ENCODE peak calls at places on chromosomes 16 and 17, in ten cellular contexts. One of them, this sample, is unnamed.
A peak's percentile ranks its signal among the peaks of the same experiment; 100 is the strongest.

GRCh38 chr16:66273644-66274334 is 92.7 kb upstream of the CDH5 start:
- DNase-seq in NCI-H1436: no peak
- DNase-seq in activated naive CD4-positive, alpha-beta T cell: no peak
- DNase-seq in foreskin keratinocyte: peak; percentile 42
- DNase-seq in astrocyte of the cerebellum: no peak
- DNase-seq in NCI-H1105 treated with DMSO at 0.1 percent for 48 hours: no peak
- DNase-seq in foreskin melanocyte: no peak
- DNase-seq in SW480: peak; percentile 19
- DNase-seq in NCI-H1092 treated with DMSO at 0.1 percent for 48 hours: no peak
- DNase-seq in activated CD4-positive, alpha-beta T cell treated with anti-CD3 and anti-CD28 coated beads, Interleukin-2, amount 50 U/mL, for 1 hour: no peak
- DNase-seq in this sample: peak; percentile 27

GRCh38 chr17:4140125-4140524 is 2.7 kb downstream of the ZZEF1 start:
- DNase-seq in NCI-H1436: no peak
- DNase-seq in activated naive CD4-positive, alpha-beta T cell: no peak
- DNase-seq in foreskin keratinocyte: no peak
- DNase-seq in astrocyte of the cerebellum: no peak
- DNase-seq in NCI-H1105 treated with DMSO at 0.1 percent for 48 hours: no peak
- DNase-seq in foreskin melanocyte: no peak
- DNase-seq in SW480: no peak
- DNase-seq in NCI-H1092 treated with DMSO at 0.1 percent for 48 hours: no peak
- DNase-seq in activated CD4-positive, alpha-beta T cell treated with anti-CD3 and anti-CD28 coated beads, Interleukin-2, amount 50 U/mL, for 1 hour: no peak
- DNase-seq in this sample: no peak

GRCh38 chr16:50360033-50360778 is 8.6 kb downstream of the BRD7 start:
- DNase-seq in NCI-H1436: no peak
- DNase-seq in activated naive CD4-positive, alpha-beta T cell: no peak
- DNase-seq in foreskin keratinocyte: peak; percentile 81
- DNase-seq in astrocyte of the cerebellum: peak; percentile 38
- DNase-seq in NCI-H1105 treated with DMSO at 0.1 percent for 48 hours: no peak
- DNase-seq in foreskin melanocyte: no peak
- DNase-seq in SW480: no peak
- DNase-seq in NCI-H1092 treated with DMSO at 0.1 percent for 48 hours: no peak
- DNase-seq in activated CD4-positive, alpha-beta T cell treated with anti-CD3 and anti-CD28 coated beads, Interleukin-2, amount 50 U/mL, for 1 hour: no peak
- DNase-seq in this sample: no peak

GRCh38 chr17:19024101-19025078 is 19.8 kb upstream of the FAM83G start:
- DNase-seq in NCI-H1436: no peak
- DNase-seq in activated naive CD4-positive, alpha-beta T cell: no peak
- DNase-seq in foreskin keratinocyte: peak; percentile 91
- DNase-seq in astrocyte of the cerebellum: no peak
- DNase-seq in NCI-H1105 treated with DMSO at 0.1 percent for 48 hours: no peak
- DNase-seq in foreskin melanocyte: no peak
- DNase-seq in SW480: no peak
- DNase-seq in NCI-H1092 treated with DMSO at 0.1 percent for 48 hours: no peak
- DNase-seq in activated CD4-positive, alpha-beta T cell treated with anti-CD3 and anti-CD28 coated beads, Interleukin-2, amount 50 U/mL, for 1 hour: no peak
- DNase-seq in this sample: no peak

GRCh38 chr17:67244621-67245072 is 349 bp downstream of the HELZ start:
- DNase-seq in NCI-H1436: no peak
- DNase-seq in activated naive CD4-positive, alpha-beta T cell: no peak
- DNase-seq in foreskin keratinocyte: no peak
- DNase-seq in astrocyte of the cerebellum: no peak
- DNase-seq in NCI-H1105 treated with DMSO at 0.1 percent for 48 hours: no peak
- DNase-seq in foreskin melanocyte: no peak
- DNase-seq in SW480: peak; percentile 17
- DNase-seq in NCI-H1092 treated with DMSO at 0.1 percent for 48 hours: no peak
- DNase-seq in activated CD4-positive, alpha-beta T cell treated with anti-CD3 and anti-CD28 coated beads, Interleukin-2, amount 50 U/mL, for 1 hour: no peak
- DNase-seq in this sample: no peak

GRCh38 chr16:56618138-56618537 is 7.4 kb upstream of the MT1E start:
- DNase-seq in NCI-H1436: no peak
- DNase-seq in activated naive CD4-positive, alpha-beta T cell: no peak
- DNase-seq in foreskin keratinocyte: no peak
- DNase-seq in astrocyte of the cerebellum: no peak
- DNase-seq in NCI-H1105 treated with DMSO at 0.1 percent for 48 hours: no peak
- DNase-seq in foreskin melanocyte: no peak
- DNase-seq in SW480: no peak
- DNase-seq in NCI-H1092 treated with DMSO at 0.1 percent for 48 hours: no peak
- DNase-seq in activated CD4-positive, alpha-beta T cell treated with anti-CD3 and anti-CD28 coated beads, Interleukin-2, amount 50 U/mL, for 1 hour: no peak
- DNase-seq in this sample: no peak

GRCh38 chr16:4202615-4203014 is 39.3 kb downstream of the SRL start:
- DNase-seq in NCI-H1436: no peak
- DNase-seq in activated naive CD4-positive, alpha-beta T cell: no peak
- DNase-seq in foreskin keratinocyte: no peak
- DNase-seq in astrocyte of the cerebellum: no peak
- DNase-seq in NCI-H1105 treated with DMSO at 0.1 percent for 48 hours: no peak
- DNase-seq in foreskin melanocyte: no peak
- DNase-seq in SW480: no peak
- DNase-seq in NCI-H1092 treated with DMSO at 0.1 percent for 48 hours: no peak
- DNase-seq in activated CD4-positive, alpha-beta T cell treated with anti-CD3 and anti-CD28 coated beads, Interleukin-2, amount 50 U/mL, for 1 hour: no peak
- DNase-seq in this sample: no peak

GRCh38 chr16:48481772-48482171 is 96.6 kb upstream of the SIAH1 start:
- DNase-seq in NCI-H1436: no peak
- DNase-seq in activated naive CD4-positive, alpha-beta T cell: no peak
- DNase-seq in foreskin keratinocyte: no peak
- DNase-seq in astrocyte of the cerebellum: no peak
- DNase-seq in NCI-H1105 treated with DMSO at 0.1 percent for 48 hours: no peak
- DNase-seq in foreskin melanocyte: no peak
- DNase-seq in SW480: no peak
- DNase-seq in NCI-H1092 treated with DMSO at 0.1 percent for 48 hours: no peak
- DNase-seq in activated CD4-positive, alpha-beta T cell treated with anti-CD3 and anti-CD28 coated beads, Interleukin-2, amount 50 U/mL, for 1 hour: no peak
- DNase-seq in this sample: no peak

GRCh38 chr16:69404275-69404805 is 18.5 kb upstream of the TERF2 start:
- DNase-seq in NCI-H1436: no peak
- DNase-seq in activated naive CD4-positive, alpha-beta T cell: no peak
- DNase-seq in foreskin keratinocyte: peak; percentile 85
- DNase-seq in astrocyte of the cerebellum: peak; percentile 57
- DNase-seq in NCI-H1105 treated with DMSO at 0.1 percent for 48 hours: no peak
- DNase-seq in foreskin melanocyte: peak; percentile 95
- DNase-seq in SW480: peak; percentile 97
- DNase-seq in NCI-H1092 treated with DMSO at 0.1 percent for 48 hours: no peak
- DNase-seq in activated CD4-positive, alpha-beta T cell treated with anti-CD3 and anti-CD28 coated beads, Interleukin-2, amount 50 U/mL, for 1 hour: no peak
- DNase-seq in this sample: no peak

GRCh38 chr17:14298221-14298994 is 2.5 kb upstream of the HS3ST3B1 start:
- DNase-seq in NCI-H1436: no peak
- DNase-seq in activated naive CD4-positive, alpha-beta T cell: no peak
- DNase-seq in foreskin keratinocyte: no peak
- DNase-seq in astrocyte of the cerebellum: no peak
- DNase-seq in NCI-H1105 treated with DMSO at 0.1 percent for 48 hours: no peak
- DNase-seq in foreskin melanocyte: no peak
- DNase-seq in SW480: no peak
- DNase-seq in NCI-H1092 treated with DMSO at 0.1 percent for 48 hours: no peak
- DNase-seq in activated CD4-positive, alpha-beta T cell treated with anti-CD3 and anti-CD28 coated beads, Interleukin-2, amount 50 U/mL, for 1 hour: no peak
- DNase-seq in this sample: peak; percentile 26

GRCh38 chr16:80852261-80852872 is 48.0 kb upstream of the CDYL2 start:
- DNase-seq in NCI-H1436: no peak
- DNase-seq in activated naive CD4-positive, alpha-beta T cell: no peak
- DNase-seq in foreskin keratinocyte: peak; percentile 16
- DNase-seq in astrocyte of the cerebellum: peak; percentile 1
- DNase-seq in NCI-H1105 treated with DMSO at 0.1 percent for 48 hours: no peak
- DNase-seq in foreskin melanocyte: peak; percentile 4
- DNase-seq in SW480: no peak
- DNase-seq in NCI-H1092 treated with DMSO at 0.1 percent for 48 hours: no peak
- DNase-seq in activated CD4-positive, alpha-beta T cell treated with anti-CD3 and anti-CD28 coated beads, Interleukin-2, amount 50 U/mL, for 1 hour: peak; percentile 1
- DNase-seq in this sample: peak; percentile 52

GRCh38 chr16:57411362-57411976 is 6.9 kb downstream of the CCL17 start:
- DNase-seq in NCI-H1436: no peak
- DNase-seq in activated naive CD4-positive, alpha-beta T cell: no peak
- DNase-seq in foreskin keratinocyte: no peak
- DNase-seq in astrocyte of the cerebellum: no peak
- DNase-seq in NCI-H1105 treated with DMSO at 0.1 percent for 48 hours: no peak
- DNase-seq in foreskin melanocyte: no peak
- DNase-seq in SW480: no peak
- DNase-seq in NCI-H1092 treated with DMSO at 0.1 percent for 48 hours: no peak
- DNase-seq in activated CD4-positive, alpha-beta T cell treated with anti-CD3 and anti-CD28 coated beads, Interleukin-2, amount 50 U/mL, for 1 hour: no peak
- DNase-seq in this sample: no peak

GRCh38 chr17:62653831-62654829 is 26.7 kb downstream of the MRC2 start:
- DNase-seq in NCI-H1436: no peak
- DNase-seq in activated naive CD4-positive, alpha-beta T cell: no peak
- DNase-seq in foreskin keratinocyte: no peak
- DNase-seq in astrocyte of the cerebellum: no peak
- DNase-seq in NCI-H1105 treated with DMSO at 0.1 percent for 48 hours: no peak
- DNase-seq in foreskin melanocyte: no peak
- DNase-seq in SW480: no peak
- DNase-seq in NCI-H1092 treated with DMSO at 0.1 percent for 48 hours: no peak
- DNase-seq in activated CD4-positive, alpha-beta T cell treated with anti-CD3 and anti-CD28 coated beads, Interleukin-2, amount 50 U/mL, for 1 hour: no peak
- DNase-seq in this sample: no peak

GRCh38 chr17:48314716-48315115 is 115.3 kb downstream of the SKAP1 start:
- DNase-seq in NCI-H1436: no peak
- DNase-seq in activated naive CD4-positive, alpha-beta T cell: no peak
- DNase-seq in foreskin keratinocyte: no peak
- DNase-seq in astrocyte of the cerebellum: no peak
- DNase-seq in NCI-H1105 treated with DMSO at 0.1 percent for 48 hours: no peak
- DNase-seq in foreskin melanocyte: no peak
- DNase-seq in SW480: no peak
- DNase-seq in NCI-H1092 treated with DMSO at 0.1 percent for 48 hours: no peak
- DNase-seq in activated CD4-positive, alpha-beta T cell treated with anti-CD3 and anti-CD28 coated beads, Interleukin-2, amount 50 U/mL, for 1 hour: no peak
- DNase-seq in this sample: no peak

GRCh38 chr16:15658149-15658548 is 8.1 kb downstream of the NDE1 start:
- DNase-seq in NCI-H1436: no peak
- DNase-seq in activated naive CD4-positive, alpha-beta T cell: no peak
- DNase-seq in foreskin keratinocyte: no peak
- DNase-seq in astrocyte of the cerebellum: no peak
- DNase-seq in NCI-H1105 treated with DMSO at 0.1 percent for 48 hours: no peak
- DNase-seq in foreskin melanocyte: no peak
- DNase-seq in SW480: no peak
- DNase-seq in NCI-H1092 treated with DMSO at 0.1 percent for 48 hours: no peak
- DNase-seq in activated CD4-positive, alpha-beta T cell treated with anti-CD3 and anti-CD28 coated beads, Interleukin-2, amount 50 U/mL, for 1 hour: no peak
- DNase-seq in this sample: no peak

GRCh38 chr17:80071116-80071980 is 30.0 kb upstream of the GAA start:
- DNase-seq in NCI-H1436: no peak
- DNase-seq in activated naive CD4-positive, alpha-beta T cell: no peak
- DNase-seq in foreskin keratinocyte: no peak
- DNase-seq in astrocyte of the cerebellum: peak; percentile 49
- DNase-seq in NCI-H1105 treated with DMSO at 0.1 percent for 48 hours: peak; percentile 28
- DNase-seq in foreskin melanocyte: no peak
- DNase-seq in SW480: no peak
- DNase-seq in NCI-H1092 treated with DMSO at 0.1 percent for 48 hours: peak; percentile 80
- DNase-seq in activated CD4-positive, alpha-beta T cell treated with anti-CD3 and anti-CD28 coated beads, Interleukin-2, amount 50 U/mL, for 1 hour: no peak
- DNase-seq in this sample: no peak